ENCODE peak calls at places on chromosomes 2 and 18, in ten cellular contexts. C is RWPE1; O is lower leg skin; Y is CD8-positive, alpha-beta T cell; G is WTC11; X is endodermal cell; L is adrenal gland; P is AG09319; U is kidney epithelial cell; B is psoas muscle. M is an unnamed sample.

GRCh38 chr18:63205791-63206252 is 113.7 kb downstream of the BCL2 start:
- DNase-seq in O (no peak), C (no peak), X (no peak), U (no peak), L (no peak), G (no peak), P (no peak), B (no peak), Y (no peak), M (no peak)

GRCh38 chr2:140555701-140556100 is 1575.1 kb downstream of the LRP1B start:
- DNase-seq in U (no peak), X (no peak), P (no peak), O (no peak), L (no peak), Y (no peak), C (no peak), B (no peak), G (no peak), M (no peak)

GRCh38 chr2:12155308-12156061 is 409.1 kb downstream of the LPIN1 start:
- DNase-seq in O (peak), B (peak), X (no peak), G (no peak), C (peak), P (peak), L (no peak), U (peak), Y (no peak), M (no peak)

GRCh38 chr18:76620326-76620813 is 125.3 kb upstream of the ZNF516 start:
- DNase-seq in O (peak), C (no peak), B (peak), L (peak), X (peak), U (no peak), G (peak), P (peak), Y (no peak), M (no peak)

GRCh38 chr2:43950383-43951008 is 45.3 kb downstream of the LRPPRC start:
- DNase-seq in P (no peak), G (no peak), U (no peak), C (peak), B (no peak), L (no peak), Y (no peak), O (no peak), X (no peak), M (no peak)

GRCh38 chr2:204687776-204688175 is 142.5 kb downstream of the PARD3B start:
- DNase-seq in L (no peak), G (no peak), X (no peak), B (no peak), O (no peak), P (no peak), Y (no peak), U (no peak), C (no peak), M (peak)

GRCh38 chr2:197075754-197076337 is 149.3 kb upstream of the PGAP1 start:
- DNase-seq in C (no peak), G (peak), L (no peak), B (no peak), X (peak), Y (no peak), U (no peak), P (no peak), O (no peak), M (no peak)

GRCh38 chr18:3262234-3263171 is 570 bp downstream of the MYL12B start:
- DNase-seq in B (peak), L (no peak), C (no peak), P (no peak), O (no peak), X (no peak), Y (peak), U (no peak), G (no peak), M (no peak)

GRCh38 chr18:31402026-31402373 is 25.4 kb downstream of the DSG4 start:
- DNase-seq in X (no peak), G (no peak), P (no peak), B (no peak), C (no peak), O (no peak), Y (no peak), L (no peak), U (no peak), M (no peak)

GRCh38 chr2:10489842-10490555 is 41.9 kb upstream of the ODC1 start:
- DNase-seq in O (no peak), U (no peak), P (no peak), Y (no peak), X (no peak), B (no peak), G (no peak), C (no peak), L (peak), M (no peak)

GRCh38 chr2:70247364-70248144 is 874 bp downstream of the TIA1 start:
- DNase-seq in U (no peak), G (no peak), X (no peak), B (no peak), Y (no peak), P (no peak), L (no peak), O (no peak), C (peak), M (no peak)

GRCh38 chr2:11568436-11568835 is 34.6 kb downstream of the GREB1 start:
- DNase-seq in U (no peak), X (peak), O (no peak), L (no peak), P (no peak), Y (no peak), B (peak), G (no peak), C (no peak), M (no peak)

GRCh38 chr2:201542291-201542690 is 90.8 kb downstream of the STRADB start:
- DNase-seq in B (no peak), U (no peak), G (no peak), Y (no peak), L (no peak), C (no peak), X (no peak), P (no peak), O (no peak), M (no peak)

GRCh38 chr2:36965751-36966369 is 476 bp downstream of the STRN start:
- DNase-seq in B (peak), U (no peak), P (no peak), L (peak), X (peak), C (peak), Y (peak), O (peak), G (peak), M (no peak)

GRCh38 chr2:165902929-165903328 is 50.6 kb downstream of the TTC21B start:
- DNase-seq in U (no peak), P (no peak), O (no peak), X (no peak), Y (no peak), L (no peak), B (no peak), G (no peak), C (peak), M (no peak)

GRCh38 chr18:11368020-11368419 is 218.7 kb upstream of the PIEZO2 start:
- DNase-seq in Y (no peak), G (no peak), O (no peak), U (no peak), P (no peak), C (no peak), B (no peak), X (no peak), L (no peak), M (no peak)

GRCh38 chr2:202780514-202781021 is 91.0 kb downstream of the ICA1L start:
- DNase-seq in G (no peak), P (no peak), Y (no peak), O (no peak), B (no peak), U (peak), L (no peak), C (peak), X (no peak), M (no peak)

GRCh38 chr2:22879009-22879863 is 505.7 kb upstream of the KLHL29 start:
- DNase-seq in G (no peak), Y (no peak), P (no peak), O (no peak), B (no peak), C (no peak), X (no peak), U (no peak), L (no peak), M (no peak)

GRCh38 chr2:18339326-18339725 is 221.1 kb downstream of the RDH14 start:
- DNase-seq in C (no peak), B (no peak), U (no peak), X (no peak), Y (no peak), P (no peak), G (no peak), L (no peak), O (no peak), M (no peak)

GRCh38 chr2:239319261-239319661 is 81.6 kb downstream of the HDAC4 start:
- DNase-seq in G (no peak), C (no peak), P (no peak), B (peak), L (peak), Y (no peak), O (no peak), U (no peak), X (peak), M (peak)

GRCh38 chr18:32072321-32072720 is 19.4 kb upstream of the RNF138 start:
- DNase-seq in U (no peak), G (no peak), X (no peak), C (peak), Y (no peak), L (no peak), B (no peak), O (no peak), P (no peak), M (no peak)

GRCh38 chr2:134883552-134884293 is 34.9 kb upstream of the CCNT2 start:
- DNase-seq in X (no peak), U (no peak), L (no peak), O (no peak), Y (no peak), P (no peak), C (no peak), B (no peak), G (no peak), M (no peak)

GRCh38 chr2:37707393-37707792 is 36.0 kb upstream of the CDC42EP3 start:
- DNase-seq in L (no peak), B (no peak), C (no peak), X (no peak), G (no peak), P (no peak), O (no peak), Y (no peak), U (no peak), M (no peak)

GRCh38 chr2:871175-871727 is 79.4 kb upstream of the SNTG2 start:
- DNase-seq in Y (no peak), X (peak), B (no peak), L (no peak), P (no peak), C (no peak), O (no peak), U (no peak), G (no peak), M (no peak)

GRCh38 chr2:217325810-217326209 is 465.9 kb upstream of the TNP1 start:
- DNase-seq in P (no peak), X (no peak), B (no peak), U (no peak), G (no peak), O (no peak), Y (no peak), L (no peak), C (no peak), M (no peak)

GRCh38 chr2:44572196-44572900 is 210.6 kb downstream of the CAMKMT start:
- DNase-seq in U (no peak), P (no peak), C (peak), L (no peak), X (no peak), B (no peak), O (no peak), Y (no peak), G (no peak), M (no peak)

GRCh38 chr18:5542393-5543035 is 1.3 kb downstream of the EPB41L3 start:
- DNase-seq in X (peak), P (no peak), G (peak), Y (no peak), L (no peak), B (peak), C (no peak), O (no peak), U (no peak), M (no peak)

GRCh38 chr2:220077488-220077887 is 450.1 kb downstream of the SLC4A3 start:
- DNase-seq in U (no peak), G (no peak), Y (no peak), P (peak), C (peak), L (no peak), B (no peak), O (no peak), X (no peak), M (peak)

GRCh38 chr2:19540739-19541503 is 182.5 kb upstream of the OSR1 start:
- DNase-seq in G (no peak), P (peak), O (peak), L (no peak), X (no peak), B (no peak), C (peak), Y (no peak), U (peak), M (peak)

GRCh38 chr2:186590538-186591441 is 934 bp downstream of the ITGAV start:
- DNase-seq in C (peak), U (no peak), P (no peak), L (peak), G (no peak), O (no peak), X (peak), Y (peak), B (no peak), M (no peak)

GRCh38 chr18:79556829-79557585 is 122.6 kb upstream of the CTDP1 start:
- DNase-seq in U (no peak), B (no peak), O (no peak), C (no peak), Y (no peak), L (no peak), G (no peak), P (no peak), X (peak), M (no peak)

GRCh38 chr2:175309799-175310198 is 128.3 kb upstream of the ATP5MC3 start:
- DNase-seq in C (peak), X (peak), Y (no peak), P (no peak), U (no peak), B (no peak), L (no peak), O (no peak), G (peak), M (no peak)

GRCh38 chr2:191302459-191303155 is 57.4 kb downstream of the MYO1B start:
- DNase-seq in B (no peak), L (no peak), O (no peak), P (no peak), G (no peak), C (peak), X (peak), U (no peak), Y (peak), M (no peak)

GRCh38 chr18:811192-812122 is 585 bp downstream of the YES1 start:
- DNase-seq in X (peak), C (peak), L (no peak), B (peak), P (no peak), U (no peak), Y (peak), G (peak), O (no peak), M (no peak)

GRCh38 chr2:73856214-73856613 is 27.5 kb downstream of the STAMBP start:
- DNase-seq in X (no peak), Y (no peak), U (peak), P (no peak), B (no peak), O (no peak), C (no peak), G (no peak), L (no peak), M (no peak)

GRCh38 chr2:134333646-134334189 is 79.8 kb downstream of the MGAT5 start:
- DNase-seq in B (no peak), L (no peak), Y (no peak), G (no peak), U (no peak), C (no peak), P (no peak), O (no peak), X (no peak), M (peak)

GRCh38 chr2:30203156-30203555 is 28.2 kb upstream of the LBH start:
- DNase-seq in C (no peak), G (no peak), L (no peak), U (no peak), P (no peak), Y (no peak), O (no peak), X (no peak), B (no peak), M (no peak)

GRCh38 chr2:241213567-241213966 is 25.1 kb downstream of the ANO7 start:
- DNase-seq in Y (peak), C (no peak), G (no peak), L (no peak), P (no peak), O (no peak), B (no peak), U (no peak), X (no peak), M (no peak)

GRCh38 chr2:240240017-240240416 is 99.6 kb upstream of the OTOS start:
- DNase-seq in P (no peak), C (no peak), O (peak), Y (no peak), L (no peak), G (no peak), B (no peak), U (no peak), X (no peak), M (no peak)

GRCh38 chr18:23547306-23547705 is 39.0 kb downstream of the NPC1 start:
- DNase-seq in O (no peak), C (no peak), B (no peak), G (no peak), X (no peak), U (no peak), L (no peak), P (no peak), Y (no peak), M (no peak)

DNA sequence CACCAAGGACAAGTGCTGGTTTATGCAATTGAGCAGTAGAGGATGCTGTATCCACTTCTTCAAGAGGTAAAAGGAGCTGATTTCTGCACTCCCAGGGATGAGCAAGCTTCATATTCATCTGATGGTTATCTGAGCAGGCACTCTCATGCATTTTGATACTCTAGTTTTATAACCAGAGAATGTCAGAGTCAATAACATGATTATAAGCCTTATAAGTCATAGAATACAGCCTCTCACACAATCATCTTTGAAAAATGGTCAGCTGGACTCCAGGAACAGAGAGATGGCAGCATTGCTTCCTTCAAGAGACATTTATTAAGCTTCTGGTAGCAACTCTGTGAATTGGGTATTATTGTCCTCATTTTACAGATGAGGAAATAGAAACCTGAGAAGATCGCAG is 167.1 kb downstream of the SLC8A1 start:
- DNase-seq in Y (no peak), G (no peak), U (no peak), O (no peak), C (no peak), X (no peak), L (no peak), P (no peak), B (no peak), M (no peak)
- TF ChIP-seq CTCF in Y (no peak), G (no peak), U (no peak), O (no peak), C (no peak), X (no peak), L (no peak), P (peak), B (peak), M (no peak)

GRCh38 chr2:28413152-28413895 is 20.7 kb downstream of the FOSL2 start:
- DNase-seq in C (no peak), B (peak), L (no peak), P (no peak), X (peak), G (peak), Y (no peak), U (no peak), O (no peak), M (no peak)
- TF ChIP-seq CTCF in C (no peak), B (peak), L (peak), P (no peak), X (peak), G (no peak), Y (no peak), U (peak), O (no peak), M (peak)

GRCh38 chr2:68319397-68320117 is at the start of gene CNRIP1:
- DNase-seq in X (peak), O (peak), G (peak), U (no peak), C (peak), B (peak), Y (no peak), L (peak), P (peak), M (no peak)
- TF ChIP-seq CTCF in X (peak), O (no peak), G (no peak), U (no peak), C (no peak), B (no peak), Y (no peak), L (peak), P (no peak), M (no peak)

GRCh38 chr2:233247116-233247515 is 4.4 kb upstream of the ATG16L1 start:
- DNase-seq in B (no peak), O (no peak), U (no peak), Y (no peak), G (no peak), C (no peak), L (no peak), P (no peak), X (no peak), M (no peak)
- TF ChIP-seq CTCF in B (no peak), O (no peak), U (no peak), Y (no peak), G (no peak), C (no peak), L (no peak), P (no peak), X (no peak), M (no peak)

GRCh38 chr2:152174574-152174973 is 989 bp downstream of the STAM2 start:
- DNase-seq in L (no peak), P (no peak), O (no peak), U (no peak), X (no peak), C (no peak), B (no peak), G (no peak), Y (no peak), M (no peak)

GRCh38 chr2:152175368-152176112 is at the start of gene STAM2:
- DNase-seq in U (peak), C (peak), X (peak), B (peak), L (peak), Y (peak), P (peak), G (peak), O (peak), M (peak)

GRCh38 chr2:152175012-152175367 is 573 bp downstream of the STAM2 start:
- DNase-seq in U (no peak), G (no peak), Y (no peak), C (no peak), O (no peak), X (no peak), P (no peak), B (no peak), L (no peak), M (no peak)

GRCh38 chr2:152171733-152172132 is 3.8 kb downstream of the STAM2 start:
- DNase-seq in P (no peak), X (no peak), C (peak), L (no peak), B (no peak), Y (no peak), O (no peak), G (no peak), U (no peak), M (no peak)

GRCh38 chr2:152176113-152176714 is 651 bp upstream of the STAM2 start:
- DNase-seq in B (no peak), Y (no peak), L (no peak), O (no peak), X (no peak), C (peak), G (no peak), U (no peak), P (no peak), M (no peak)
- TF ChIP-seq CTCF in B (no peak), Y (no peak), L (no peak), O (no peak), X (no peak), C (peak), G (no peak), U (no peak), P (no peak), M (no peak)

GRCh38 chr18:25351773-25352628 is at the start of gene ZNF521:
- DNase-seq in L (peak), B (peak), C (peak), G (peak), Y (peak), X (peak), O (peak), U (peak), P (peak), M (peak)
- TF ChIP-seq CTCF in L (no peak), B (peak), C (no peak), G (no peak), Y (no peak), X (peak), O (no peak), U (peak), P (peak), M (peak)

DNA sequence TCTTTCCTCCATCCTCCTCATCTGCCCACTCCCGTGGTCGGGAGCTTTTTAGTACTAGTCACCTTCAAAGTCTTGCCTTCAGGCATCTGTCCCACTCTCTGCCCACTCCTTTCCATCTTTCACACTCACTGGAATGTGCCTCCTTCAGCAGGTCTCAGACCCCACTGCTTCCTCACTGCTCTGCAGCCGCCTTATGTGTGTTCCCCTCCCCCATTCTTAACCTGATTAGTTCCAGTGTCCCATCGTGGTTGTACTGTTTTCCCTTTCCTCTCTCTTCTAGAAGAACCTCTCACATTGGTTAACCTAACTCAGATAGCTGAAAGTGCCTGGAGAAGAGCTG is 3.0 kb downstream of the ARMC9 start:
- DNase-seq in O (no peak), L (no peak), Y (no peak), B (no peak), G (no peak), C (no peak), U (no peak), P (no peak), X (no peak), M (no peak)
- TF ChIP-seq CTCF in O (no peak), L (no peak), Y (no peak), B (no peak), G (no peak), C (no peak), U (no peak), P (no peak), X (no peak), M (no peak)